ENCODE peak calls at places on chromosomes 2 and 18, in four cellular contexts. One of them, this sample, is unnamed.

GRCh38 chr18:69974365-69974764 is 26.7 kb upstream of the CD226 start:
- DNase-seq in K562: no peak
- DNase-seq in GM12878: no peak
- DNase-seq in HepG2: peak; percentile 6
- DNase-seq in this sample: no peak

GRCh38 chr2:154580767-154581166 is 117.7 kb upstream of the KCNJ3 start:
- DNase-seq in K562: no peak
- DNase-seq in HepG2: no peak
- DNase-seq in GM12878: no peak
- DNase-seq in this sample: no peak

GRCh38 chr18:50659091-50660003 is 99.5 kb downstream of the MAPK4 start:
- DNase-seq in GM12878: no peak
- DNase-seq in HepG2: peak; percentile 28
- DNase-seq in K562: no peak
- DNase-seq in this sample: no peak

GRCh38 chr2:45267062-45267702 is 257.9 kb upstream of the SIX2 start:
- DNase-seq in HepG2: peak; percentile 33
- DNase-seq in K562: no peak
- DNase-seq in GM12878: no peak
- DNase-seq in this sample: no peak

GRCh38 chr2:172709566-172710291 is 25.9 kb upstream of the RAPGEF4 start:
- DNase-seq in K562: no peak
- DNase-seq in GM12878: no peak
- DNase-seq in HepG2: no peak
- DNase-seq in this sample: no peak

GRCh38 chr2:20171445-20171977 is 53.4 kb downstream of the SDC1 start:
- DNase-seq in HepG2: peak; percentile 64
- DNase-seq in K562: no peak
- DNase-seq in GM12878: no peak
- DNase-seq in this sample: no peak

GRCh38 chr2:18848641-18849040 is 259.3 kb upstream of the NT5C1B start:
- DNase-seq in K562: no peak
- DNase-seq in HepG2: no peak
- DNase-seq in GM12878: no peak
- DNase-seq in this sample: no peak

GRCh38 chr2:175807031-175807873 is 194.8 kb downstream of the LNPK start:
- DNase-seq in GM12878: no peak
- DNase-seq in K562: no peak
- DNase-seq in HepG2: no peak
- DNase-seq in this sample: no peak

GRCh38 chr2:117603569-117603968 is 210.9 kb upstream of the DDX18 start:
- DNase-seq in K562: no peak
- DNase-seq in GM12878: no peak
- DNase-seq in HepG2: no peak
- DNase-seq in this sample: peak; percentile 58

GRCh38 chr18:48833701-48834394 is 116.9 kb downstream of the SMAD7 start:
- DNase-seq in HepG2: no peak
- DNase-seq in K562: no peak
- DNase-seq in GM12878: no peak
- DNase-seq in this sample: no peak

GRCh38 chr2:18398833-18399232 is 161.6 kb downstream of the RDH14 start:
- DNase-seq in HepG2: no peak
- DNase-seq in GM12878: no peak
- DNase-seq in K562: no peak
- DNase-seq in this sample: no peak

DNA sequence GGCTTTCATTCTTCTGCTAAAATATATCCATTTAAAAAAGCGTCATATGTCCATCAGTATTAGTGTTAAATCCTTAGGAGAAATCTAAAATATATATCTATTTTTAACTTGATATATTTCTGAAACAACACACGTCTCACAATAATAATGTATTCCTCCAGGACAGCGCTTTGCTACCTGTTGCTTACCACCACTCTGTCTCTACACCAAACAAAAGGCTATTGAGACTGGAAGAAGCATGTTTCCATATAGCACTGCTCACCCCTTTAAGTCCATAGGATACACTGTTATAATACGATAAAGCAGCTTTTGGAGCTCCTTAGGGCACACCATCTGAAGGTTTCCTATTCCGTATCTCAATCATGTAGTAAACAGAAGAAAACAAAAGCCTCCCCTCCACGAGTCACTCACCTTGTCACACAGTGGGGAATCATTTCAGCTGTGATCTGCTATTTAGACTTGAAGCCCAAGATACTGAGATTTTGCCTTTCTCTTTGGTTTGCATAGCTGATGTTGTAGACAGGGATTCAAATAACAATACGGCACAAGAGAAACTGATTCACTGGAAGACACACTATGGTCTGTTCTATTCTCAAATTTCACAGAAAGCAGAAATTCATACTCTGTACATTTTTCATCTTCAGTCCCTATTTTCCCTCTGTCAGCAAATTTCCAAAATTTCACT is 187.3 kb downstream of the TCF4 start:
- DNase-seq in GM12878: no peak
- DNase-seq in K562: no peak
- DNase-seq in HepG2: no peak
- DNase-seq in this sample: no peak
- H3K4me2 ChIP-seq in GM12878: no peak overlapping the region
- H3K4me2 ChIP-seq in K562: no peak overlapping the region
- H3K4me2 ChIP-seq in HepG2: no peak overlapping the region
- H3K4me2 ChIP-seq in this sample: peak overlapping the region; percentile 62

GRCh38 chr2:86793752-86794151 is 3.0 kb upstream of the CD8A start:
- DNase-seq in HepG2: no peak
- DNase-seq in K562: no peak
- DNase-seq in GM12878: no peak
- DNase-seq in this sample: no peak
- H3K27me3 ChIP-seq in HepG2: peaks cover 10% of the 10 kb centered on the region
- H3K27me3 ChIP-seq in K562: peaks cover 13% of the 10 kb centered on the region
- H3K27me3 ChIP-seq in GM12878: peaks cover 21% of the 10 kb centered on the region
- H3K27me3 ChIP-seq in this sample: peaks cover 44% of the 10 kb centered on the region

DNA sequence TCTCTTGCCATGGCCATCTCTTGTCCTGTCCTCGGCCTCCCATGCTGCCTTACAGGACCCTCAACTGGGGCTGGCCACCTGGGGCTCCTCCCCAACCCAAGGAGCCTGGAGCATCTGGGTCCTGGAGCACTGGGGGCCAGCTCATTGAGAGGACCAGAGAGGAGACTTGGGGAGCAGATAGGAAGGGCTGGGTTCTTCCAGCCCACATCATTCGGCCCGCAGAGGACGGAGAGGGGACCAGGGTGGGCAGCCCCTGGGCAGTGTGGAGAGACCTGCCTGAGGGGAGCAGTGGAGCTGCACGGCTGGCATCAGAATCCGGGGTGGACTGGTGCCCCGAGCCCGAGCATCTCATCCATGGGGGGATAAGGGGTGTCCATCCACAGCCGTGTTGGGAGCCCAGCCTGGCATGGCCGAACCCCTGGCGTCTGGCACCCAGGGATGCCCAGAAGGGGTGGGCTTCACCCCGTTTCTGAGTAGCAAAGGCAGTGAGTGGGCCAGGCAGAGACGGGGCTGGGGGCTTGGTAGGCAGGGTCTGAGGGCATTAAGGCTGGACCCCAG is 11.2 kb downstream of the GPC1 start:
- DNase-seq in HepG2: no peak
- DNase-seq in GM12878: no peak
- DNase-seq in K562: no peak
- DNase-seq in this sample: no peak
- TF ChIP-seq JUNB in HepG2: no peak
- TF ChIP-seq JUNB in GM12878: no peak
- TF ChIP-seq JUNB in K562: no peak
- TF ChIP-seq JUNB in this sample: no peak

DNA sequence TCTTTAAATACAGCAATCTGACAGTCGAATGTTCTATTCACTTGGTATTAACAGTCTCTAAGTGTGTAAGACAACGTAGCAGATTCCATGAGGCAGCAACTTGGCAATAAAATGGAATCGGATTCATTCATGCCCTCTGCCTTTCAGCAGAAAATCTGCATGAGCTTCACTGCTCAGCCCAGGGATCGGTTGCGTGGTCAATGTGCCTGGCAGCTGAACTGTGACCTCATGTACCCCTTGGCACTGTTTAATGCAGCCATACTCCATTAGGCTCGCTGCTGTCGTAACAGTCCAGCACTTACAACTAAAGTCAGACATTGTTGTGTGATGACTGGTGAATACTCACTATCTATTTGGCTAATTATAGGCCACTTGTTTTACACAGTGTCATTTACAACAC is 17.7 kb upstream of the RGPD4 start:
- DNase-seq in GM12878: no peak
- DNase-seq in HepG2: no peak
- DNase-seq in K562: no peak
- DNase-seq in this sample: no peak
- H3K4me2 ChIP-seq in GM12878: no peak overlapping the region
- H3K4me2 ChIP-seq in HepG2: no peak overlapping the region
- H3K4me2 ChIP-seq in K562: no peak overlapping the region
- H3K4me2 ChIP-seq in this sample: no peak overlapping the region

This sample was measured in GM23338.